ENCODE peak calls at places on chromosomes 11 and 22, in eight cellular contexts. P is activated T-cell treated with anti-CD3 and anti-CD28 coated beads for 1 hour; D is ureter; Q is bronchial epithelial cell; G is mammary epithelial cell; J is GM10248; C is NCI-H748 treated with DMSO at 0.1 percent for 48 hours; F is CD8-positive, alpha-beta T cell. R is an unnamed sample.

GRCh38 chr22:22694106-22694505 is 49.7 kb downstream of the GGTLC2 start:
- DNase-seq in J (no peak), D (no peak), Q (no peak), F (no peak), C (no peak), G (no peak), P (no peak), R (no peak)

GRCh38 chr11:66336234-66337102 is at the start of gene RIN1:
- DNase-seq in J (peak; percentile 80), G (peak; percentile 99), F (peak; percentile 79), P (no peak), Q (peak; percentile 95), C (no peak), D (peak; percentile 82), R (no peak)

GRCh38 chr22:43393132-43393844 is 18.5 kb upstream of the MPPED1 start:
- DNase-seq in C (no peak), D (no peak), Q (no peak), G (no peak), F (no peak), J (no peak), P (no peak), R (no peak)

GRCh38 chr22:20401376-20402020 is 7.5 kb downstream of the ZNF74 start:
- DNase-seq in D (peak; percentile 42), J (no peak), G (no peak), P (no peak), C (no peak), F (no peak), Q (no peak), R (no peak)

GRCh38 chr11:92886243-92886905 is 83.1 kb upstream of the MTNR1B start:
- DNase-seq in Q (peak; percentile 70), D (peak; percentile 69), P (no peak), G (peak; percentile 55), F (no peak), J (peak; percentile 53), C (peak; percentile 41), R (no peak)

GRCh38 chr22:31272522-31273446 is 19.5 kb downstream of the PIK3IP1 start:
- DNase-seq in G (peak; percentile 47), P (peak; percentile 48), J (peak; percentile 68), C (no peak), F (peak; percentile 47), Q (no peak), D (peak; percentile 67), R (peak; percentile 54)

GRCh38 chr11:120601566-120601965 is 90.0 kb downstream of the GRIK4 start:
- DNase-seq in P (no peak), J (no peak), G (no peak), D (no peak), C (no peak), F (no peak), Q (peak; percentile 6), R (no peak)

GRCh38 chr22:33659423-33659822 is 260.9 kb downstream of the LARGE1 start:
- DNase-seq in F (no peak), Q (no peak), J (no peak), P (no peak), C (no peak), D (peak; percentile 57), G (no peak), R (no peak)

GRCh38 chr22:35839811-35840739 is 122.4 kb downstream of the APOL5 start:
- DNase-seq in G (peak; percentile 98), P (no peak), F (peak; percentile 26), J (no peak), Q (peak; percentile 94), D (peak; percentile 87), C (peak; percentile 79), R (no peak)

GRCh38 chr11:120182790-120183491 is 27.9 kb upstream of the OAF start:
- DNase-seq in F (no peak), C (no peak), G (no peak), P (no peak), D (peak; percentile 42), J (no peak), Q (peak; percentile 33), R (no peak)

GRCh38 chr11:1102221-1102971 is 27.7 kb downstream of the MUC2 start:
- DNase-seq in G (no peak), F (no peak), D (no peak), Q (no peak), P (no peak), C (no peak), J (no peak), R (no peak)

GRCh38 chr22:49937758-49938564 is 19.5 kb downstream of the CRELD2 start:
- DNase-seq in P (no peak), D (no peak), J (no peak), Q (no peak), G (no peak), F (no peak), C (no peak), R (no peak)

GRCh38 chr11:94194712-94195111 is 66.1 kb downstream of the PANX1 start:
- DNase-seq in D (no peak), Q (peak; percentile 36), F (no peak), J (no peak), C (no peak), G (peak; percentile 33), P (no peak), R (no peak)

GRCh38 chr22:45628508-45628907 is 43.1 kb upstream of the ATXN10 start:
- DNase-seq in F (no peak), D (no peak), J (no peak), Q (no peak), C (no peak), P (no peak), G (no peak), R (no peak)

GRCh38 chr22:32745251-32745995 is 56.1 kb upstream of the TIMP3 start:
- DNase-seq in P (no peak), C (no peak), Q (peak; percentile 90), J (no peak), F (no peak), G (peak; percentile 73), D (peak; percentile 58), R (no peak)

GRCh38 chr22:23862103-23862502 is 4.4 kb downstream of the SLC2A11 start:
- DNase-seq in J (peak; percentile 63), D (no peak), C (peak; percentile 15), P (no peak), G (peak; percentile 28), F (no peak), Q (peak; percentile 46), R (no peak)

GRCh38 chr11:119092880-119093665 is 8.4 kb downstream of the HMBS start:
- DNase-seq in P (no peak), Q (no peak), C (no peak), G (no peak), J (no peak), D (no peak), F (no peak), R (no peak)